ENCODE peak calls at places on chromosome 1, in nine cellular contexts. One of them, this sample, is unnamed.

GRCh38 chr1:221991221-221991620 is 249.3 kb upstream of the DUSP10 start:
- DNase-seq in NCI-H2107: no peak
- DNase-seq in ovary: no peak
- DNase-seq in T47D: no peak
- DNase-seq in CD8-positive, alpha-beta T cell: no peak
- DNase-seq in sciatic nerve: no peak
- DNase-seq in heart left ventricle: no peak
- DNase-seq in AG09309: no peak
- DNase-seq in PC-9: no peak
- DNase-seq in this sample: no peak

GRCh38 chr1:180926164-180926981 is 13.7 kb downstream of the KIAA1614 start:
- DNase-seq in sciatic nerve: peak
- DNase-seq in PC-9: no peak
- DNase-seq in AG09309: no peak
- DNase-seq in NCI-H2107: no peak
- DNase-seq in CD8-positive, alpha-beta T cell: no peak
- DNase-seq in heart left ventricle: peak
- DNase-seq in ovary: peak
- DNase-seq in T47D: no peak
- DNase-seq in this sample: no peak

GRCh38 chr1:1687846-1688245 is 4.7 kb downstream of the SLC35E2B start:
- DNase-seq in heart left ventricle: peak
- DNase-seq in CD8-positive, alpha-beta T cell: no peak
- DNase-seq in T47D: no peak
- DNase-seq in sciatic nerve: no peak
- DNase-seq in PC-9: no peak
- DNase-seq in ovary: no peak
- DNase-seq in AG09309: no peak
- DNase-seq in NCI-H2107: no peak
- DNase-seq in this sample: no peak

GRCh38 chr1:10973552-10973951 is 38.9 kb upstream of the TARDBP start:
- DNase-seq in AG09309: peak
- DNase-seq in PC-9: no peak
- DNase-seq in NCI-H2107: no peak
- DNase-seq in CD8-positive, alpha-beta T cell: no peak
- DNase-seq in sciatic nerve: peak
- DNase-seq in T47D: no peak
- DNase-seq in ovary: no peak
- DNase-seq in heart left ventricle: peak
- DNase-seq in this sample: no peak

GRCh38 chr1:238484121-238484520 is 593.4 kb upstream of the ZP4 start:
- DNase-seq in heart left ventricle: no peak
- DNase-seq in PC-9: no peak
- DNase-seq in ovary: no peak
- DNase-seq in T47D: no peak
- DNase-seq in CD8-positive, alpha-beta T cell: no peak
- DNase-seq in sciatic nerve: no peak
- DNase-seq in AG09309: no peak
- DNase-seq in NCI-H2107: no peak
- DNase-seq in this sample: no peak

GRCh38 chr1:228378453-228379164 is 28.0 kb downstream of the TRIM11 start:
- DNase-seq in sciatic nerve: peak
- DNase-seq in ovary: peak
- DNase-seq in AG09309: peak
- DNase-seq in PC-9: peak
- DNase-seq in CD8-positive, alpha-beta T cell: peak
- DNase-seq in heart left ventricle: peak
- DNase-seq in T47D: peak
- DNase-seq in NCI-H2107: peak
- DNase-seq in this sample: no peak

GRCh38 chr1:85128296-85128695 is 72.5 kb downstream of the SYDE2 start:
- DNase-seq in CD8-positive, alpha-beta T cell: no peak
- DNase-seq in heart left ventricle: no peak
- DNase-seq in ovary: no peak
- DNase-seq in T47D: no peak
- DNase-seq in AG09309: no peak
- DNase-seq in NCI-H2107: no peak
- DNase-seq in sciatic nerve: no peak
- DNase-seq in PC-9: no peak
- DNase-seq in this sample: no peak

GRCh38 chr1:201546093-201546492 is 7.2 kb downstream of the NAV1 start:
- DNase-seq in sciatic nerve: no peak
- DNase-seq in T47D: no peak
- DNase-seq in heart left ventricle: no peak
- DNase-seq in AG09309: no peak
- DNase-seq in NCI-H2107: no peak
- DNase-seq in ovary: no peak
- DNase-seq in CD8-positive, alpha-beta T cell: no peak
- DNase-seq in PC-9: no peak
- DNase-seq in this sample: no peak

GRCh38 chr1:224182057-224182865 is 779 bp upstream of the DEGS1 start:
- DNase-seq in PC-9: no peak
- DNase-seq in ovary: no peak
- DNase-seq in sciatic nerve: no peak
- DNase-seq in heart left ventricle: no peak
- DNase-seq in NCI-H2107: no peak
- DNase-seq in T47D: peak
- DNase-seq in CD8-positive, alpha-beta T cell: peak
- DNase-seq in AG09309: no peak
- DNase-seq in this sample: no peak

GRCh38 chr1:84348240-84348555 is 46.7 kb downstream of the SAMD13 start:
- DNase-seq in ovary: no peak
- DNase-seq in CD8-positive, alpha-beta T cell: no peak
- DNase-seq in T47D: no peak
- DNase-seq in NCI-H2107: no peak
- DNase-seq in sciatic nerve: no peak
- DNase-seq in heart left ventricle: no peak
- DNase-seq in AG09309: no peak
- DNase-seq in PC-9: no peak
- DNase-seq in this sample: no peak

GRCh38 chr1:172360511-172360910 is 60.0 kb upstream of the C1orf105 start:
- DNase-seq in sciatic nerve: no peak
- DNase-seq in NCI-H2107: no peak
- DNase-seq in ovary: no peak
- DNase-seq in T47D: peak
- DNase-seq in heart left ventricle: no peak
- DNase-seq in PC-9: peak
- DNase-seq in AG09309: no peak
- DNase-seq in CD8-positive, alpha-beta T cell: no peak
- DNase-seq in this sample: no peak

GRCh38 chr1:14969006-14969405 is 184.5 kb upstream of the TMEM51 start:
- DNase-seq in ovary: no peak
- DNase-seq in heart left ventricle: no peak
- DNase-seq in T47D: no peak
- DNase-seq in PC-9: no peak
- DNase-seq in CD8-positive, alpha-beta T cell: no peak
- DNase-seq in AG09309: no peak
- DNase-seq in NCI-H2107: no peak
- DNase-seq in sciatic nerve: no peak
- DNase-seq in this sample: no peak

GRCh38 chr1:40873863-40874472 is 11.8 kb upstream of the CITED4 start:
- DNase-seq in CD8-positive, alpha-beta T cell: no peak
- DNase-seq in NCI-H2107: no peak
- DNase-seq in T47D: no peak
- DNase-seq in PC-9: no peak
- DNase-seq in heart left ventricle: no peak
- DNase-seq in sciatic nerve: no peak
- DNase-seq in ovary: no peak
- DNase-seq in AG09309: no peak
- DNase-seq in this sample: no peak

GRCh38 chr1:116852910-116853309 is 56.8 kb upstream of the PTGFRN start:
- DNase-seq in sciatic nerve: no peak
- DNase-seq in CD8-positive, alpha-beta T cell: no peak
- DNase-seq in ovary: no peak
- DNase-seq in T47D: no peak
- DNase-seq in heart left ventricle: no peak
- DNase-seq in NCI-H2107: no peak
- DNase-seq in AG09309: no peak
- DNase-seq in PC-9: no peak
- DNase-seq in this sample: no peak

GRCh38 chr1:20534659-20535417 is 17.5 kb upstream of the FAM43B start:
- DNase-seq in sciatic nerve: no peak
- DNase-seq in ovary: peak
- DNase-seq in AG09309: no peak
- DNase-seq in heart left ventricle: no peak
- DNase-seq in NCI-H2107: no peak
- DNase-seq in T47D: no peak
- DNase-seq in PC-9: no peak
- DNase-seq in CD8-positive, alpha-beta T cell: no peak
- DNase-seq in this sample: no peak

GRCh38 chr1:172473302-172473701 is 29.4 kb upstream of the PIGC start:
- DNase-seq in T47D: no peak
- DNase-seq in sciatic nerve: no peak
- DNase-seq in PC-9: no peak
- DNase-seq in NCI-H2107: no peak
- DNase-seq in heart left ventricle: no peak
- DNase-seq in AG09309: no peak
- DNase-seq in ovary: no peak
- DNase-seq in CD8-positive, alpha-beta T cell: no peak
- DNase-seq in this sample: no peak

GRCh38 chr1:156852414-156852874 is 6.5 kb downstream of the INSRR start:
- DNase-seq in CD8-positive, alpha-beta T cell: no peak
- DNase-seq in T47D: no peak
- DNase-seq in NCI-H2107: peak
- DNase-seq in sciatic nerve: peak
- DNase-seq in ovary: no peak
- DNase-seq in heart left ventricle: peak
- DNase-seq in AG09309: no peak
- DNase-seq in PC-9: peak
- DNase-seq in this sample: peak

GRCh38 chr1:1058921-1059493 is 15.1 kb downstream of the RNF223 start:
- DNase-seq in heart left ventricle: no peak
- DNase-seq in CD8-positive, alpha-beta T cell: no peak
- DNase-seq in PC-9: peak
- DNase-seq in T47D: peak
- DNase-seq in ovary: no peak
- DNase-seq in sciatic nerve: no peak
- DNase-seq in AG09309: no peak
- DNase-seq in NCI-H2107: no peak
- DNase-seq in this sample: no peak

GRCh38 chr1:29243863-29244185 is 7.5 kb downstream of the PTPRU start:
- DNase-seq in ovary: no peak
- DNase-seq in NCI-H2107: no peak
- DNase-seq in AG09309: no peak
- DNase-seq in heart left ventricle: no peak
- DNase-seq in T47D: no peak
- DNase-seq in CD8-positive, alpha-beta T cell: no peak
- DNase-seq in PC-9: no peak
- DNase-seq in sciatic nerve: no peak
- DNase-seq in this sample: no peak

GRCh38 chr1:196063307-196063706 is 544.9 kb downstream of the KCNT2 start:
- DNase-seq in sciatic nerve: no peak
- DNase-seq in CD8-positive, alpha-beta T cell: no peak
- DNase-seq in AG09309: no peak
- DNase-seq in PC-9: no peak
- DNase-seq in T47D: no peak
- DNase-seq in heart left ventricle: no peak
- DNase-seq in NCI-H2107: no peak
- DNase-seq in ovary: no peak
- DNase-seq in this sample: no peak

GRCh38 chr1:242524571-242525359 is at the start of gene PLD5:
- DNase-seq in NCI-H2107: no peak
- DNase-seq in T47D: no peak
- DNase-seq in heart left ventricle: peak
- DNase-seq in ovary: peak
- DNase-seq in sciatic nerve: no peak
- DNase-seq in AG09309: no peak
- DNase-seq in CD8-positive, alpha-beta T cell: no peak
- DNase-seq in PC-9: no peak
- DNase-seq in this sample: no peak

This sample was measured in NCI-H187 treated with DMSO at 0.1 percent for 48 hours.